ENCODE peak calls at places on chromosomes 4 and X, in seven cellular contexts. D is tibial nerve, G is ovary, B is transverse colon, O is SK-N-SH, C is H1, X is esophagus muscularis mucosa. P is an unnamed sample.

GRCh38 chrX:135522132-135522530 is 1.7 kb downstream of the INTS6L start:
- DNase-seq in D (no peak), G (no peak), B (no peak), O (no peak), C (no peak), X (no peak), P (no peak)

GRCh38 chr4:112518675-112519074 is 2.7 kb upstream of the NEUROG2 start:
- DNase-seq in D (no peak), G (no peak), B (no peak), O (no peak), C (no peak), X (no peak), P (no peak)

GRCh38 chr4:48779095-48779997 is 733 bp downstream of the FRYL start:
- DNase-seq in D (peak; percentile 23), G (peak; percentile 52), B (peak; percentile 68), O (peak; percentile 81), C (peak; percentile 80), X (no peak), P (peak; percentile 79)

GRCh38 chr4:3270141-3270611 is 21.2 kb downstream of the MSANTD1 start:
- DNase-seq in D (no peak), G (no peak), B (no peak), O (peak; percentile 23), C (peak; percentile 44), X (no peak), P (peak; percentile 66)

GRCh38 chr4:53119685-53120084 is 246.2 kb downstream of the SCFD2 start:
- DNase-seq in D (no peak), G (peak; percentile 23), B (no peak), O (no peak), C (no peak), X (no peak), P (no peak)

GRCh38 chr4:177293208-177294018 is 16.3 kb upstream of the NEIL3 start:
- DNase-seq in D (no peak), G (no peak), B (no peak), O (no peak), C (no peak), X (no peak), P (no peak)

GRCh38 chrX:49754238-49754857 is 58.6 kb upstream of the PAGE1 start:
- DNase-seq in D (no peak), G (peak; percentile 42), B (peak; percentile 14), O (peak; percentile 43), C (peak; percentile 47), X (no peak), P (peak; percentile 64)

GRCh38 chrX:7059214-7059838 is 88.2 kb upstream of the STS start:
- DNase-seq in D (no peak), G (no peak), B (no peak), O (no peak), C (no peak), X (no peak), P (no peak)

GRCh38 chr4:6908397-6909112 is 1.1 kb upstream of the TBC1D14 start:
- DNase-seq in D (no peak), G (no peak), B (no peak), O (peak; percentile 58), C (no peak), X (no peak), P (peak; percentile 53)

GRCh38 chr4:150176559-150176958 is 98.3 kb downstream of the DCLK2 start:
- DNase-seq in D (no peak), G (no peak), B (no peak), O (peak; percentile 34), C (no peak), X (peak; percentile 14), P (no peak)

GRCh38 chr4:17997129-17997528 is 24.4 kb downstream of the LCORL start:
- DNase-seq in D (no peak), G (no peak), B (no peak), O (no peak), C (no peak), X (no peak), P (no peak)

GRCh38 chrX:136694491-136695087 is 46.6 kb downstream of the CD40LG start:
- DNase-seq in D (no peak), G (no peak), B (no peak), O (peak; percentile 62), C (peak; percentile 43), X (no peak), P (no peak)

GRCh38 chrX:65586491-65586890 is 51.9 kb upstream of the LAS1L start:
- DNase-seq in D (no peak), G (no peak), B (no peak), O (no peak), C (no peak), X (no peak), P (no peak)

GRCh38 chr4:89682808-89683207 is 154.2 kb downstream of the SNCA start:
- DNase-seq in D (no peak), G (no peak), B (no peak), O (no peak), C (no peak), X (no peak), P (no peak)

GRCh38 chr4:117702353-117702752 is 331.9 kb upstream of the NDST3 start:
- DNase-seq in D (no peak), G (no peak), B (no peak), O (no peak), C (no peak), X (no peak), P (no peak)

GRCh38 chr4:17514865-17515264 is at the start of gene CLRN2:
- DNase-seq in D (no peak), G (no peak), B (no peak), O (no peak), C (no peak), X (no peak), P (no peak)

GRCh38 chrX:71909956-71910355 is 689 bp upstream of the NHSL2 start:
- DNase-seq in D (peak; percentile 32), G (no peak), B (no peak), O (no peak), C (peak; percentile 55), X (no peak), P (peak; percentile 79)

GRCh38 chrX:69068295-69069085 is 96.8 kb downstream of the PJA1 start:
- DNase-seq in D (no peak), G (no peak), B (peak; percentile 3), O (peak; percentile 58), C (no peak), X (no peak), P (peak; percentile 28)

GRCh38 chrX:140492360-140492994 is 12.4 kb downstream of the SOX3 start:
- DNase-seq in D (no peak), G (no peak), B (no peak), O (no peak), C (no peak), X (no peak), P (no peak)

GRCh38 chrX:69565247-69565815 is 50.6 kb upstream of the EDA start:
- DNase-seq in D (no peak), G (no peak), B (no peak), O (no peak), C (no peak), X (no peak), P (no peak)

GRCh38 chr4:140309124-140309870 is 64.1 kb upstream of the SCOC start:
- DNase-seq in D (no peak), G (no peak), B (no peak), O (no peak), C (no peak), X (no peak), P (no peak)

GRCh38 chrX:17553451-17553850 is 178.5 kb downstream of the NHS start:
- DNase-seq in D (no peak), G (no peak), B (peak; percentile 20), O (no peak), C (no peak), X (no peak), P (no peak)

GRCh38 chrX:70921709-70922352 is 9.1 kb downstream of the SLC7A3 start:
- DNase-seq in D (no peak), G (no peak), B (no peak), O (no peak), C (no peak), X (no peak), P (no peak)

GRCh38 chr4:176792348-176793059 is at the start of gene VEGFC:
- DNase-seq in D (no peak), G (peak; percentile 68), B (peak; percentile 24), O (peak; percentile 79), C (peak; percentile 72), X (no peak), P (peak; percentile 72)

GRCh38 chr4:67879486-67879885 is 4.3 kb downstream of the TMPRSS11D start:
- DNase-seq in D (no peak), G (no peak), B (no peak), O (no peak), C (no peak), X (no peak), P (no peak)

DNA sequence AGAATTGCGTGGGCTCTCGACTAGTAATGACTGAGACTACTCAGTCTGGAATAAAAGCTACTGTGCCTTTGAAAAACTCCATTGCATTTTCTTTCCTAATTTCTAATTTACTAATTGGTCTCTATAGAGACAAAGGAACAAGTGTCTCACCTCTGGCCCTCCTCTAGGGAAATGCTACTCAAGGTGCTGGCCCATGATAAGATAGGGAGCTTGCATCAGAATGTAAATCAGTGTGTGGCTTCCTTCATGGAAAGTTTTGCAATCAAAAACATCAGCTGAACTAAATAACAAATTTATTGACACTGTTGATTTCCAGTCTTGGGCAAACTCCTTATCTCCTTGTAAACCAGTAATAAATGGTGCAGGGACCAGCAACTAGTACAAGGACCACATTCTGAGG is 81.8 kb downstream of the SRPX start:
- DNase-seq in D (no peak), G (no peak), B (no peak), O (no peak), C (no peak), X (no peak), P (no peak)
- TF ChIP-seq EP300 in D (no peak), G (no peak), B (no peak), O (no peak), C (no peak), X (no peak), P (no peak)

GRCh38 chr4:87912164-87913004 is 63.1 kb upstream of the SPP1 start:
- DNase-seq in D (no peak), G (no peak), B (no peak), O (no peak), C (no peak), X (no peak), P (no peak)

GRCh38 chr4:87913871-87914270 is 61.6 kb upstream of the SPP1 start:
- DNase-seq in D (no peak), G (no peak), B (no peak), O (no peak), C (no peak), X (no peak), P (no peak)

GRCh38 chr4:87908341-87908740 is 67.2 kb upstream of the SPP1 start:
- DNase-seq in D (no peak), G (no peak), B (no peak), O (no peak), C (no peak), X (no peak), P (no peak)

GRCh38 chr4:87910795-87911194 is 64.7 kb upstream of the SPP1 start:
- DNase-seq in D (no peak), G (no peak), B (no peak), O (no peak), C (no peak), X (no peak), P (no peak)

GRCh38 chr4:87911252-87911774 is 64.2 kb upstream of the SPP1 start:
- DNase-seq in D (no peak), G (no peak), B (no peak), O (no peak), C (no peak), X (no peak), P (no peak)
- TF ChIP-seq EP300 in D (peak; percentile 24), G (no peak), B (no peak), O (no peak), C (no peak), X (no peak), P (no peak)

GRCh38 chrX:47373198-47373597 is 2.8 kb downstream of the ZNF157 start:
- DNase-seq in D (no peak), G (no peak), B (no peak), O (no peak), C (no peak), X (no peak), P (no peak)
- TF ChIP-seq EP300 in D (no peak), G (no peak), B (no peak), O (no peak), C (no peak), X (no peak), P (no peak)

GRCh38 chr4:183158062-183158461 is 59.0 kb downstream of the WWC2 start:
- DNase-seq in D (no peak), G (no peak), B (no peak), O (no peak), C (no peak), X (no peak), P (no peak)
- TF ChIP-seq EP300 in D (no peak), G (no peak), B (no peak), O (no peak), C (no peak), X (no peak), P (no peak)